ENCODE peak calls at places on chromosomes 11 and 22, in six cellular contexts. One of them, this sample, is unnamed.

GRCh38 chr11:8239536-8240228 is 24.0 kb downstream of the LMO1 start:
- DNase-seq in cardiac fibroblast: no peak
- DNase-seq in WTC11: no peak
- DNase-seq in astrocyte of the spinal cord: no peak
- DNase-seq in pancreas: no peak
- DNase-seq in Calu3: no peak
- DNase-seq in this sample: no peak

GRCh38 chr22:31629741-31630184 is 32.3 kb downstream of the PISD start:
- DNase-seq in cardiac fibroblast: no peak
- DNase-seq in WTC11: no peak
- DNase-seq in astrocyte of the spinal cord: no peak
- DNase-seq in pancreas: peak; percentile 69
- DNase-seq in Calu3: no peak
- DNase-seq in this sample: no peak

GRCh38 chr11:110182886-110183285 is 89.7 kb downstream of the ZC3H12C start:
- DNase-seq in cardiac fibroblast: no peak
- DNase-seq in WTC11: no peak
- DNase-seq in astrocyte of the spinal cord: peak; percentile 54
- DNase-seq in pancreas: no peak
- DNase-seq in Calu3: no peak
- DNase-seq in this sample: no peak

GRCh38 chr11:65488273-65489058 is 10.4 kb upstream of the MALAT1 start:
- DNase-seq in cardiac fibroblast: peak; percentile 70
- DNase-seq in WTC11: no peak
- DNase-seq in astrocyte of the spinal cord: peak; percentile 78
- DNase-seq in pancreas: no peak
- DNase-seq in Calu3: no peak
- DNase-seq in this sample: no peak

GRCh38 chr11:19935507-19935906 is 222.9 kb downstream of the NAV2 start:
- DNase-seq in cardiac fibroblast: peak; percentile 62
- DNase-seq in WTC11: peak; percentile 46
- DNase-seq in astrocyte of the spinal cord: peak; percentile 82
- DNase-seq in pancreas: no peak
- DNase-seq in Calu3: no peak
- DNase-seq in this sample: no peak

GRCh38 chr11:112613051-112613972 is 347.9 kb upstream of the NCAM1 start:
- DNase-seq in cardiac fibroblast: peak; percentile 62
- DNase-seq in WTC11: no peak
- DNase-seq in astrocyte of the spinal cord: peak; percentile 75
- DNase-seq in pancreas: peak; percentile 76
- DNase-seq in Calu3: peak; percentile 88
- DNase-seq in this sample: no peak

GRCh38 chr11:68810164-68810563 is 31.6 kb downstream of the CPT1A start:
- DNase-seq in cardiac fibroblast: peak; percentile 18
- DNase-seq in WTC11: no peak
- DNase-seq in astrocyte of the spinal cord: no peak
- DNase-seq in pancreas: peak; percentile 82
- DNase-seq in Calu3: no peak
- DNase-seq in this sample: no peak

GRCh38 chr22:49418341-49418894 is 409.3 kb downstream of the BRD1 start:
- DNase-seq in cardiac fibroblast: no peak
- DNase-seq in WTC11: no peak
- DNase-seq in astrocyte of the spinal cord: no peak
- DNase-seq in pancreas: no peak
- DNase-seq in Calu3: no peak
- DNase-seq in this sample: no peak

GRCh38 chr11:12088047-12088481 is 22.3 kb upstream of the MICAL2 start:
- DNase-seq in cardiac fibroblast: peak; percentile 65
- DNase-seq in WTC11: no peak
- DNase-seq in astrocyte of the spinal cord: peak; percentile 86
- DNase-seq in pancreas: no peak
- DNase-seq in Calu3: peak; percentile 55
- DNase-seq in this sample: no peak

GRCh38 chr22:39925273-39925672 is 24.4 kb downstream of the GRAP2 start:
- DNase-seq in cardiac fibroblast: no peak
- DNase-seq in WTC11: no peak
- DNase-seq in astrocyte of the spinal cord: no peak
- DNase-seq in pancreas: no peak
- DNase-seq in Calu3: no peak
- DNase-seq in this sample: no peak

DNA sequence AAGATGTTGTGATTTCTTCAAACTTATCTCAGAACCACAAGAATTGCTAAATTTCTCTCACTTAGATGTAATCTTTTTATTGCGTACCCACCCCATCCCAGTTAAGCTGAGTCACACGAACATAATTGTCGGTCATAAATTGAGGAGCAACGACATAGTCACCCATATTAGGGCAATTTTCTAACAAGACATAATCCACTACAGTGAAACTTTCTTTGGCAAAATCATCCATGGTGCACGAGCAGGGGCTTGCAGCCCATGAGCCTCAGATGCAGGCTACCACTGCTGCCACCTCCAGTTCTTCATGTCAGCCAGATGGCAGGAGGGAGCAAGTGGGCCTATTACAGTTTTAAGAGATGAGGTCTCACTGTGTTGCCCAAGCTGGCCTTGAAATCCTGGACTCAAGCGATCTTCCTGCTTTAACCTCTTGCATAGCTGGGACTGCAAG is 70.3 kb upstream of the GRK2 start:
- DNase-seq in cardiac fibroblast: peak; percentile 11
- DNase-seq in WTC11: no peak
- DNase-seq in astrocyte of the spinal cord: peak; percentile 61
- DNase-seq in pancreas: no peak
- DNase-seq in Calu3: no peak
- DNase-seq in this sample: no peak
- TF ChIP-seq CTCF in cardiac fibroblast: no peak
- TF ChIP-seq CTCF in WTC11: no peak
- TF ChIP-seq CTCF in astrocyte of the spinal cord: no peak
- TF ChIP-seq CTCF in pancreas: no peak
- TF ChIP-seq CTCF in Calu3: no peak
- TF ChIP-seq CTCF in this sample: no peak

GRCh38 chr11:70082829-70083228 is 4.7 kb downstream of the ANO1 start:
- DNase-seq in cardiac fibroblast: no peak
- DNase-seq in WTC11: no peak
- DNase-seq in astrocyte of the spinal cord: no peak
- DNase-seq in pancreas: no peak
- DNase-seq in Calu3: peak; percentile 28
- DNase-seq in this sample: no peak
- TF ChIP-seq CTCF in cardiac fibroblast: peak; percentile 9
- TF ChIP-seq CTCF in WTC11: no peak
- TF ChIP-seq CTCF in astrocyte of the spinal cord: peak; percentile 32
- TF ChIP-seq CTCF in pancreas: no peak
- TF ChIP-seq CTCF in Calu3: peak; percentile 37
- TF ChIP-seq CTCF in this sample: no peak

GRCh38 chr11:57746920-57747319 is 4.7 kb downstream of the BTBD18 start:
- DNase-seq in cardiac fibroblast: no peak
- DNase-seq in WTC11: no peak
- DNase-seq in astrocyte of the spinal cord: no peak
- DNase-seq in pancreas: no peak
- DNase-seq in Calu3: no peak
- DNase-seq in this sample: no peak

GRCh38 chr11:57752954-57753353 is 1.3 kb upstream of the BTBD18 start:
- DNase-seq in cardiac fibroblast: no peak
- DNase-seq in WTC11: peak; percentile 39
- DNase-seq in astrocyte of the spinal cord: no peak
- DNase-seq in pancreas: peak; percentile 63
- DNase-seq in Calu3: no peak
- DNase-seq in this sample: no peak

GRCh38 chr11:57751676-57752253 is at the start of gene BTBD18:
- DNase-seq in cardiac fibroblast: peak; percentile 78
- DNase-seq in WTC11: peak; percentile 32
- DNase-seq in astrocyte of the spinal cord: peak; percentile 64
- DNase-seq in pancreas: no peak
- DNase-seq in Calu3: peak; percentile 54
- DNase-seq in this sample: no peak
- TF ChIP-seq CTCF in cardiac fibroblast: peak; percentile 59
- TF ChIP-seq CTCF in WTC11: peak; percentile 24
- TF ChIP-seq CTCF in astrocyte of the spinal cord: peak; percentile 65
- TF ChIP-seq CTCF in pancreas: peak; percentile 35
- TF ChIP-seq CTCF in Calu3: peak; percentile 54
- TF ChIP-seq CTCF in this sample: no peak

DNA sequence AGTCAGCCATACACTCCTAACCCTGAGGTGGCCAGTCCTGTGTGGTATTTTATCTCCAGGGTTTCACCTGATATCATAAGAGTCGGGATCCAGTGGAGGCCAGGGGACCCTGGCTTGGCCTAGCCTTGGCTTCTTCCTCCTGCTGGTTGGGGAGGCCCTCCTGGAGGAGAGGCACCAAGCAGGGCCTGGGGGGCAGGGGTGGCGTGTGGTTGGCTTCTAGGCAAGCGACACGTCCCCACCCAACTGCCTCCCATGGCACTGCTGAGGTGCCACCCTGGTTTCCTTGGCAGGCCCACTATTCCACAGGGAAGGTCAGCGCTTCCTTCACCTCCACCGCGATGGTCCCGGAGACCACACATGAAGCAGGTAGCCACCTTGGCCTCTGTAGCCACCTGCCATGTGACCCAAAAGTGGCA is 20.4 kb downstream of the PPIL2 start:
- DNase-seq in cardiac fibroblast: no peak
- DNase-seq in WTC11: no peak
- DNase-seq in astrocyte of the spinal cord: no peak
- DNase-seq in pancreas: no peak
- DNase-seq in Calu3: no peak
- DNase-seq in this sample: no peak
- TF ChIP-seq CTCF in cardiac fibroblast: no peak
- TF ChIP-seq CTCF in WTC11: no peak
- TF ChIP-seq CTCF in astrocyte of the spinal cord: no peak
- TF ChIP-seq CTCF in pancreas: no peak
- TF ChIP-seq CTCF in Calu3: no peak
- TF ChIP-seq CTCF in this sample: no peak

DNA sequence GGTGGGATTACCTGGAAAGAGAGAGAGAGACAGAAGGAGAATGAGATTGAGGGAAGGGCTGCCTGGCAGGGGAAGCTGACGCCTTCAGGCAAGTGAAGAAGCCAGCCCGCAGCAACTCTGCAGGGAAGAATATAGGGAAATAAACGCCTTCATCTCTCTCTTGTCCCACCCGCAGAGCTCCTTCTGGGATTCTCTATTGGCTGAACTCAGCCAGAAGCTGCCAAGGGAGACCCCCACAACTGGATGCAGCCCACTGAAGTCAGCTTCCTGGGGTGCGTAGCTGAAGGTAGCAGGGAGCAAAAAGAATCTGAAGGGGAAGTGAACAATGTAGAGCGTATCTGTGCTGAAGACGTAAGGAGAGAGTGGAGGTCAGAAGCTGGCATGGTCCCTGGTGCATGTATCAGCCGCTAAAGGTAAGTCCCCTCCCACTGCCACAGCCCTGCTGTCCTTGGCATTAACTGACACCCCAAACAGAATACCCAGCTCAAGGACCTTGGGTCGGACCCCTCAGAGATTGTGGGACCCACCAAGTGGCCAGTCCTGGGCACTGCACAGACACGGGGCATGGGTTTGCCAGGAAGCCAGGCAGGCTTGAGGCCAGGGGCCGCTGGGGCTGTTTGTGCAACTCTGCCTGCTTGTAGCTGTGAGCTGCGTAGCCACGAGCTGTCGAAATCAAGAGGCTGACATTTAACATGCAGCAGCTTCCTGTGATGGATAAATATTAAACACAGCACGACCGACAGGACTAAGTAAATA is 469.9 kb downstream of the MN1 start:
- DNase-seq in cardiac fibroblast: peak; percentile 88
- DNase-seq in WTC11: peak; percentile 70
- DNase-seq in astrocyte of the spinal cord: peak; percentile 48
- DNase-seq in pancreas: peak; percentile 89
- DNase-seq in Calu3: peak; percentile 69
- DNase-seq in this sample: no peak
- TF ChIP-seq CTCF in cardiac fibroblast: peak; percentile 61
- TF ChIP-seq CTCF in WTC11: peak; percentile 38
- TF ChIP-seq CTCF in astrocyte of the spinal cord: peak; percentile 71
- TF ChIP-seq CTCF in pancreas: peak; percentile 46
- TF ChIP-seq CTCF in Calu3: peak; percentile 70
- TF ChIP-seq CTCF in this sample: no peak

GRCh38 chr11:73376803-73377629 is 817 bp downstream of the RELT start:
- DNase-seq in cardiac fibroblast: peak; percentile 81
- DNase-seq in WTC11: no peak
- DNase-seq in astrocyte of the spinal cord: peak; percentile 54
- DNase-seq in pancreas: peak; percentile 82
- DNase-seq in Calu3: peak; percentile 54
- DNase-seq in this sample: peak; percentile 54

GRCh38 chr11:73375830-73376167 is 400 bp upstream of the RELT start:
- DNase-seq in cardiac fibroblast: no peak
- DNase-seq in WTC11: no peak
- DNase-seq in astrocyte of the spinal cord: no peak
- DNase-seq in pancreas: no peak
- DNase-seq in Calu3: no peak
- DNase-seq in this sample: no peak

GRCh38 chr11:73374130-73374529 is 2.1 kb upstream of the RELT start:
- DNase-seq in cardiac fibroblast: no peak
- DNase-seq in WTC11: no peak
- DNase-seq in astrocyte of the spinal cord: peak; percentile 46
- DNase-seq in pancreas: no peak
- DNase-seq in Calu3: no peak
- DNase-seq in this sample: no peak

GRCh38 chr11:73376168-73376802 is at the start of gene RELT:
- DNase-seq in cardiac fibroblast: peak; percentile 95
- DNase-seq in WTC11: peak; percentile 93
- DNase-seq in astrocyte of the spinal cord: peak; percentile 90
- DNase-seq in pancreas: peak; percentile 92
- DNase-seq in Calu3: peak; percentile 96
- DNase-seq in this sample: peak; percentile 99

DNA sequence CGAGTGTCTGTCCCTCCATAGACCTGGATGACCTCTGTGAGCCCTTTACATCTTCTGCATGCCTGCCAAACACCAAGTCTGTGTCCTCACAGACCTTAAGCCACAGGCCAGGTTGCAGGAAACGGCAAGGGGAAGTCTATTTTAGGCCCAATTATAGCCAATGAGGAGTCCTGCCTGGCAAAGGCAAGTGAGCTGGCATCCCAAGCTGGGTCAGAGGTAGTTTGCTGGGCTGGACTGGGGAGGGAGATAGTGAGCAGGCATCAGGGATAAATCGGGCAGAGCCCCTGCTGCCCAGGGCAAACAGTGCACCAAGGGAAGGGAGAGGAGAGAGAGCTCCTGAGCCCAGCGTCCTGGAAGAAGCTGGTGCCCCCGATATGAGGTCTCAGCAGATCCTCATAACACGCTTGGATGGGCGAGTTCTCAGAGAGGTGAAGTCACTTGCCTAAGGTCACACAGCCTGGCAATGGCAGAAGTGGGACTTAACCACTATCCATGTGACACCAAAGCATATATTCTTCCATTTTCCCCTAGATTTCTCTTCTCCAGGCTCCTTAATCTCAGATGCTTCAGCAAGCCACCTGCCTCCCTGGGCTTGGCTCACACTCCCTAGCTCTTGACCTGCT is 3.7 kb upstream of the RELT start:
- DNase-seq in cardiac fibroblast: peak; percentile 27
- DNase-seq in WTC11: peak; percentile 52
- DNase-seq in astrocyte of the spinal cord: no peak
- DNase-seq in pancreas: no peak
- DNase-seq in Calu3: peak; percentile 15
- DNase-seq in this sample: no peak
- TF ChIP-seq CTCF in cardiac fibroblast: peak; percentile 36
- TF ChIP-seq CTCF in WTC11: no peak
- TF ChIP-seq CTCF in astrocyte of the spinal cord: peak; percentile 31
- TF ChIP-seq CTCF in pancreas: no peak
- TF ChIP-seq CTCF in Calu3: no peak
- TF ChIP-seq CTCF in this sample: no peak

This sample was measured in activated B cell treated with CpG ODN at 0.5 μM for 24 hours.